ENCODE peak calls at places on chromosomes 2 and 18, in five cellular contexts. One of them, this sample, is unnamed.

GRCh38 chr18:44986933-44987332 is 306.2 kb downstream of the SETBP1 start:
- DNase-seq in K562: no peak
- DNase-seq in SK-N-SH: no peak
- DNase-seq in GM12878: no peak
- DNase-seq in HepG2: no peak
- DNase-seq in this sample: peak

GRCh38 chr2:19545507-19545906 is 187.1 kb upstream of the OSR1 start:
- DNase-seq in K562: no peak
- DNase-seq in GM12878: no peak
- DNase-seq in SK-N-SH: no peak
- DNase-seq in HepG2: no peak
- DNase-seq in this sample: no peak

GRCh38 chr2:74834806-74835755 is 1.2 kb downstream of the HK2 start:
- DNase-seq in HepG2: peak
- DNase-seq in GM12878: no peak
- DNase-seq in SK-N-SH: peak
- DNase-seq in K562: peak
- DNase-seq in this sample: peak

GRCh38 chr18:3935316-3935715 is 485.3 kb downstream of the TGIF1 start:
- DNase-seq in HepG2: no peak
- DNase-seq in K562: no peak
- DNase-seq in GM12878: no peak
- DNase-seq in SK-N-SH: no peak
- DNase-seq in this sample: no peak

GRCh38 chr2:38076250-38076709 is 329 bp upstream of the CYP1B1 start:
- DNase-seq in HepG2: no peak
- DNase-seq in K562: no peak
- DNase-seq in GM12878: no peak
- DNase-seq in SK-N-SH: peak
- DNase-seq in this sample: peak

GRCh38 chr2:69007169-69007568 is 5.8 kb upstream of the ANTXR1 start:
- DNase-seq in GM12878: no peak
- DNase-seq in SK-N-SH: no peak
- DNase-seq in K562: no peak
- DNase-seq in HepG2: no peak
- DNase-seq in this sample: no peak

GRCh38 chr2:59881214-59881613 is 672.2 kb downstream of the BCL11A start:
- DNase-seq in SK-N-SH: no peak
- DNase-seq in GM12878: no peak
- DNase-seq in K562: no peak
- DNase-seq in HepG2: no peak
- DNase-seq in this sample: no peak

GRCh38 chr2:157336137-157336721 is 10.6 kb upstream of the ERMN start:
- DNase-seq in K562: peak
- DNase-seq in HepG2: peak
- DNase-seq in GM12878: no peak
- DNase-seq in SK-N-SH: peak
- DNase-seq in this sample: peak

GRCh38 chr2:226995625-226996041 is 159.8 kb downstream of the RHBDD1 start:
- DNase-seq in HepG2: no peak
- DNase-seq in GM12878: no peak
- DNase-seq in SK-N-SH: no peak
- DNase-seq in K562: no peak
- DNase-seq in this sample: no peak

GRCh38 chr2:33518200-33518599 is 41.8 kb downstream of the RASGRP3 start:
- DNase-seq in SK-N-SH: no peak
- DNase-seq in HepG2: no peak
- DNase-seq in K562: no peak
- DNase-seq in GM12878: no peak
- DNase-seq in this sample: no peak

GRCh38 chr18:22689711-22690110 is 243.4 kb upstream of the RBBP8 start:
- DNase-seq in K562: no peak
- DNase-seq in HepG2: no peak
- DNase-seq in SK-N-SH: no peak
- DNase-seq in GM12878: no peak
- DNase-seq in this sample: no peak

GRCh38 chr2:60028819-60029218 is 524.6 kb downstream of the BCL11A start:
- DNase-seq in SK-N-SH: no peak
- DNase-seq in HepG2: no peak
- DNase-seq in GM12878: no peak
- DNase-seq in K562: no peak
- DNase-seq in this sample: no peak

GRCh38 chr2:317501-318424 is 29.9 kb upstream of the ALKAL2 start:
- DNase-seq in K562: no peak
- DNase-seq in SK-N-SH: no peak
- DNase-seq in HepG2: no peak
- DNase-seq in GM12878: no peak
- DNase-seq in this sample: no peak

GRCh38 chr18:6956999-6957398 is 160.6 kb downstream of the LAMA1 start:
- DNase-seq in GM12878: no peak
- DNase-seq in HepG2: no peak
- DNase-seq in K562: no peak
- DNase-seq in SK-N-SH: no peak
- DNase-seq in this sample: no peak

DNA sequence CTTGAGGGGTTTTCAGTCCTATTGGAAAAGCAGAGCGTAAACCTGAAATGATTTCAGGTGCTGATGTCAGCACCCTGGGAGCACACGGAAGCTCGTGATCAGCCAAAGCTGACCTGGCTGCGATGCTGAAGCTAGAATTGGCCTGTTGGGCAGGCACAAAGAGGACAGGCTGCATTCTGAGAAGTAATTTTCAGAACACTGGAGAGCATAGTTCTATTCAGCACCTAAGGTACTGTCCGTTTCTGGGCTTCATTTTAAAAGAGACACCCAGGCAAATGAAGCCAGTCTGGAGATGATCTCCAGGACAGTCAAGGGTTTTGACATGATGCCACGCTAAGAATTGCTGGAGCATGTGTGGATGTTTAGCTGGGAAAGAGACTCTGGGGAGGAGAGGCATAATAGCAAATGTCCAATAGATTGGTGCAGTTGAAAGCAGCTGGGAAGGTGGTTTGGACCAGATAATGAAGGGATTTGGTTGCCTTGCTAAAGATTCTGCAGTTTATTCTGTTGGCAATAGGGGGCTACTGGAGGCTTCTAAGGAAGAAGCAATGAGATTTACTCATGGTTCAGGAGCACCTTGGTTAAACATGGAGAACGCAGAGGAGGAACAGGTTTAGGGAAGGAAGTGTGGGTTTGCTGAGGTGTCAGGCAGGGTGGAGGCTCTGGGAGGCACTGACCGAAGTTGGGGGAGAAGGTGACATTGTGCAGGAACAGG is 86.6 kb downstream of the ACOXL start:
- DNase-seq in GM12878: no peak
- DNase-seq in K562: no peak
- DNase-seq in HepG2: no peak
- DNase-seq in SK-N-SH: no peak
- DNase-seq in this sample: peak
- TF ChIP-seq REST in GM12878: peak
- TF ChIP-seq REST in K562: no peak
- TF ChIP-seq REST in HepG2: no peak
- TF ChIP-seq REST in SK-N-SH: no peak
- TF ChIP-seq REST in this sample: peak

DNA sequence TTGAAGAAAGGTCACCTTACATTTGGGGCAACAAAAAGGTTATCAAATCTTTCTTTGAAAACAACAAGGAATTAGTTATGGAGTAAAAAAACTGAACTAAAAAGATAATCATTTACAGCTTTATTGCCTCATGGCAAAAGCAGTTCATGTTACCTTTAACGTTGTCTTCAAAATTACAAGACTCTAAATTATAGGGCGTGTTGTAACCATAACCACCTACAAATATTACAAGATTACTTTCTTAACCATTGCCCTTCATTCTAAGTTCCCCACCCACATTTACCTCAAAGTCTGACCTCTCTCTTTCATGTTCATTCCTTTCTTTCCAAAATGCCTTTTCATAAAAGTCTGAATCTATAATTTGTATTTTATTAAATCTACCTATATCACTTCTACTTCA is 74.6 kb upstream of the LRATD1 start:
- DNase-seq in GM12878: no peak
- DNase-seq in K562: no peak
- DNase-seq in HepG2: no peak
- DNase-seq in SK-N-SH: no peak
- DNase-seq in this sample: no peak
- TF ChIP-seq GABPA in GM12878: no peak
- TF ChIP-seq GABPA in K562: no peak
- TF ChIP-seq GABPA in HepG2: no peak
- TF ChIP-seq GABPA in SK-N-SH: no peak
- TF ChIP-seq GABPA in this sample: no peak

DNA sequence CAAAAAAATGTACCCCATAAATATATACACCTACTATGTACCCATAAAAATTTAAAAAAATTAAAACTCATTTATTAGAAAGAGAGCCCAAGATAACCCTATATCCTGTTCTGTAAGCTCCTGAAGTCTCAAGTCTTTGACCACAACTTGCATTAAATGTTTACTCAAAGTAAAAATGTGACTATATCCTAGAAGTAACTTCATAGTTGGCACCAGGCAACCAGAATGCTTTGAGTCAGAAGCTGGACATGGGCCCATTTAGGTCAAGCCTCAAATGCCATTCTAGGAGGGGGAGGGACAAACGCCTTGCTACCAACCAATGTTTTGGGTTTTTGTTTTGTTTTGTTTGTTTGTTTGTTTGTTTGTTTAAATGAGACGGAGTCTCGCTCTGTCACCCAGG is 9.3 kb upstream of the TBC1D8 start:
- DNase-seq in HepG2: no peak
- DNase-seq in SK-N-SH: no peak
- DNase-seq in GM12878: no peak
- DNase-seq in K562: no peak
- DNase-seq in this sample: no peak
- TF ChIP-seq REST in HepG2: no peak
- TF ChIP-seq REST in SK-N-SH: no peak
- TF ChIP-seq REST in GM12878: no peak
- TF ChIP-seq REST in K562: no peak
- TF ChIP-seq REST in this sample: no peak

GRCh38 chr2:222450021-222450420 is 25.7 kb downstream of the SGPP2 start:
- DNase-seq in K562: no peak
- DNase-seq in HepG2: no peak
- DNase-seq in SK-N-SH: no peak
- DNase-seq in GM12878: no peak
- DNase-seq in this sample: no peak

GRCh38 chr2:222445226-222445625 is 20.9 kb downstream of the SGPP2 start:
- DNase-seq in HepG2: no peak
- DNase-seq in GM12878: no peak
- DNase-seq in K562: no peak
- DNase-seq in SK-N-SH: no peak
- DNase-seq in this sample: no peak

GRCh38 chr2:222451270-222451674 is 26.9 kb downstream of the SGPP2 start:
- DNase-seq in HepG2: no peak
- DNase-seq in SK-N-SH: no peak
- DNase-seq in GM12878: peak
- DNase-seq in K562: no peak
- DNase-seq in this sample: no peak

GRCh38 chr2:222447144-222447543 is 22.8 kb downstream of the SGPP2 start:
- DNase-seq in HepG2: no peak
- DNase-seq in GM12878: no peak
- DNase-seq in K562: no peak
- DNase-seq in SK-N-SH: no peak
- DNase-seq in this sample: peak

DNA sequence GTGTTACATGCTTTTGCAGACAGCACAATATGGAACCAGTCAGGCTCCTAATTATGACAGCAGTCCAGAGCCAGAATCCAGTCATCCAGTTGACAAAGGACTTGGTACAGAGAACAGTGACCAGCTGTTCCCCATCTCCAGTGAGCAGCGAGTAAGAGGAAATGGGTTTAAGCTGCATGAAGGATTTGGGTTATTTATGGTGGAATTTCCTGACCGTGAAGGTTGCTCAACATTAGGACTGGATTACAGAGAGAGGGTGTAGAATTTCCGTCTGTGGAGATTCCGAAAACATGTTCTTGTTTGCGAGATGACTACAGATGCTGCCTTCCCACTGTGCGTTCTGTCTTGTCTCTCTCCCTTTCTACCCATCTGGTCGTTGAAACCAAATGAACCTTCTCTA is 24.5 kb downstream of the SGPP2 start:
- DNase-seq in HepG2: no peak
- DNase-seq in SK-N-SH: no peak
- DNase-seq in K562: no peak
- DNase-seq in GM12878: no peak
- DNase-seq in this sample: no peak
- TF ChIP-seq GABPA in HepG2: no peak
- TF ChIP-seq GABPA in SK-N-SH: no peak
- TF ChIP-seq GABPA in K562: no peak
- TF ChIP-seq GABPA in GM12878: no peak
- TF ChIP-seq GABPA in this sample: no peak

This sample was measured in HL-60.